ENCODE peak calls at places on chromosomes 4 and X, in eight cellular contexts. S is testis, L is adrenal gland, Z is gastrocnemius medialis, C is Peyer's patch, N is upper lobe of left lung, G is endothelial cell of umbilical vein, E is A549. X is an unnamed sample.

GRCh38 chr4:8830056-8830455 is 41.6 kb downstream of the HMX1 start:
- DNase-seq in S (peak), C (no peak), N (peak), Z (no peak), E (no peak), G (no peak), L (peak), X (peak)

GRCh38 chr4:184907216-184907615 is 81.4 kb upstream of the ACSL1 start:
- DNase-seq in C (no peak), L (no peak), N (no peak), S (no peak), Z (no peak), E (no peak), G (no peak), X (no peak)

GRCh38 chrX:14864626-14865025 is 8.2 kb downstream of the FANCB start:
- DNase-seq in C (no peak), E (no peak), N (no peak), S (no peak), G (no peak), Z (no peak), L (no peak), X (no peak)

GRCh38 chr4:25154594-25155265 is 5.5 kb downstream of the SEPSECS start:
- DNase-seq in Z (no peak), G (no peak), E (no peak), C (peak), L (no peak), N (no peak), S (no peak), X (no peak)

GRCh38 chrX:46485897-46486296 is 59.3 kb downstream of the ZNF674 start:
- DNase-seq in N (no peak), Z (no peak), L (no peak), S (no peak), C (no peak), G (no peak), E (no peak), X (no peak)

GRCh38 chr4:137531951-137532868 is at the start of gene PCDH18:
- DNase-seq in E (no peak), Z (peak), L (peak), G (peak), C (peak), N (no peak), S (peak), X (peak)

GRCh38 chrX:40462797-40463196 is 118.0 kb upstream of the ATP6AP2 start:
- DNase-seq in N (no peak), E (no peak), L (no peak), G (no peak), S (no peak), C (no peak), Z (no peak), X (no peak)

GRCh38 chr4:15303052-15303641 is 124.7 kb upstream of the C1QTNF7 start:
- DNase-seq in N (no peak), Z (no peak), G (no peak), L (no peak), C (no peak), S (no peak), E (peak), X (no peak)

GRCh38 chr4:52103314-52103713 is 52.2 kb downstream of the SPATA18 start:
- DNase-seq in L (no peak), C (no peak), Z (no peak), S (no peak), N (no peak), G (peak), E (peak), X (no peak)

GRCh38 chr4:73832651-73833237 is 3.7 kb upstream of the CXCL6 start:
- DNase-seq in C (no peak), E (no peak), N (no peak), L (no peak), Z (no peak), S (no peak), G (no peak), X (no peak)

GRCh38 chr4:67875011-67875410 is 8.8 kb downstream of the TMPRSS11D start:
- DNase-seq in L (no peak), Z (no peak), S (no peak), C (no peak), E (no peak), G (no peak), N (no peak), X (no peak)

GRCh38 chr4:57039345-57039744 is 60.6 kb downstream of the POLR2B start:
- DNase-seq in N (no peak), Z (no peak), C (no peak), E (peak), S (no peak), G (no peak), L (no peak), X (no peak)

GRCh38 chr4:112853662-112854256 is 195.7 kb upstream of the ANK2 start:
- DNase-seq in S (no peak), Z (no peak), G (no peak), N (no peak), E (no peak), L (no peak), C (no peak), X (no peak)

GRCh38 chrX:153502131-153502530 is 7.4 kb downstream of the BGN start:
- DNase-seq in C (no peak), G (no peak), E (no peak), S (no peak), N (peak), Z (no peak), L (no peak), X (no peak)

GRCh38 chrX:153499258-153499657 is 4.5 kb downstream of the BGN start:
- DNase-seq in S (no peak), E (no peak), Z (no peak), L (no peak), C (no peak), N (no peak), G (no peak), X (no peak)

GRCh38 chrX:153501530-153501929 is 6.8 kb downstream of the BGN start:
- DNase-seq in G (no peak), E (no peak), S (no peak), N (no peak), Z (no peak), C (no peak), L (no peak), X (no peak)

GRCh38 chrX:153499876-153500275 is 5.1 kb downstream of the BGN start:
- DNase-seq in N (peak), S (peak), Z (no peak), G (no peak), C (no peak), E (no peak), L (peak), X (no peak)

DNA sequence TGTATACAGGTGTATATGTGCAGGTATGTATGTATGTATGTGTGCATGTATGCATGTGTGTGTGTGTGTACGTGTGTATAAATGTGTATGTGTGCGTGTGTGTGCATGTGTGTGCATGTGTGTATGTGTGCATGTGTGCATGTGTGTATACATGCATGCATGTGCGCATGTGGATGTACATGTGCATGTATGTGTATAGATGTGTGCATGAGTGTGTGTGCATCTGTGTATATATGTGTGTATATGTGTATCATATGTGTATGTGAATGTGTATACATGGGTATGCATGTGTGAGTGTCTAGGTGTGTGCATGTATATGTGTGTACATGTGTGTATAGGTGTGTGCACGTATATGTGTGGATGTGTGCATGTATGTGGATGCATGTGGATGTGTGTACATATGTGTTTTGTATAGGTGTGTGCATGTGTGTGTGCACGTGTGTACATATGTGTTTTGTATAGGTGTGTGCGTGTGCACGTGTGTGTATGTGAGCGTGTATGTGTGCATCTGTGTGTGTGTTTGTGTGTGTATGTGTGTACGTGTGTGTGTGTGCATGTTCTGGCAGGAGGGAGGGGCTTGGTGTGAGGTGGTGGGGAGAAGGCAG is 6.0 kb downstream of the BGN start:
- DNase-seq in S (no peak), Z (no peak), E (no peak), L (no peak), G (no peak), C (no peak), N (no peak), X (no peak)
- H3K4me3 ChIP-seq in S (no peak), Z (no peak), E (no peak), L (no peak), G (no peak), C (no peak), N (no peak), X (no peak)

GRCh38 chr4:103198111-103198765 is at the start of gene CENPE:
- DNase-seq in N (peak), C (peak), S (peak), Z (peak), E (peak), G (peak), L (peak), X (peak)
- TF ChIP-seq CTCF in N (no peak), C (no peak), S (peak), Z (no peak), E (no peak), G (no peak), L (no peak), X (no peak)

DNA sequence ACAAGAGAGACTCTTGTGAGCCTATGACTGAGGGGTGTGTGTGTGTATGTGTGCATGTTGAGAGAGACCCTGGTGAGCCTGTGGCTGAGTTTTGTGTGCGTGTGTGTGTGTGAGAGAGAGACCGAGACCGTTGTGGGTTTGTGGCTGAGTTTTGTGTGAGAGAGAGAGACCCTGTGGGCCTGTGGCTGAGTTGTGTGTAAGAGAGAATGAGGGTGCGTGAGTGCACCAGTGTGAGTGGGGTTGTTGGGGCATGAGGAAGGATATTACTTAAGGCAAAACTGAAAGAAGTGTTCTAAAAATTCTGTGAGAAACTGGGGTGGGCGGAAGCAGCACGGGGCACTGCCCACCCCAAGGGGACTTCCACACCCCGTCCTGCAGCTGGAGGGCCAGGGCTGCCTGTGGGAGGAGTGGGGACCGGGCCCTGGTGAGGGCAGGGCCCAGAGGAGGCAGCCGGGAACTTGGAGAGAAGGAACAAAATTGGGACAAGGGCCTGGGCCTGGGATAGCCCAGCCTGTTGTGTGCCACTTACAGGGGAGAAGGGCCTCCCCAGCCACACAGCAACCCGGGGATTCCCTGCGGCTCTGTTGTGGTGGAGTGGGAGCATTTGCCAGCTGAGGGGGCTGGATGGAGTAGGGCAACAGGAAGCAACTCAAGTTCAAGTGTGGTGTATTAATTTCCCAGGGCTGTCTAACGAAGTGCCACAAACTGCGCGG is 22.0 kb downstream of the TMEM131L start:
- DNase-seq in C (no peak), G (peak), S (no peak), E (no peak), N (peak), Z (no peak), L (no peak), X (no peak)
- TF ChIP-seq POLR2A in C (no peak), G (no peak), S (no peak), E (no peak), N (no peak), Z (no peak), L (no peak), X (no peak)

GRCh38 chr4:164154416-164154815 is 599.5 kb upstream of the SMIM31 start:
- DNase-seq in G (no peak), C (no peak), L (no peak), Z (no peak), N (no peak), E (no peak), S (no peak), X (no peak)
- H3K4me3 ChIP-seq in G (no peak), C (no peak), L (no peak), Z (no peak), N (no peak), E (no peak), S (no peak), X (no peak)

GRCh38 chr4:36242629-36243354 is 1.5 kb downstream of the ARAP2 start:
- DNase-seq in Z (no peak), N (no peak), G (no peak), E (no peak), C (no peak), L (no peak), S (peak), X (no peak)

GRCh38 chr4:36243355-36244256 is 708 bp downstream of the ARAP2 start:
- DNase-seq in C (peak), G (no peak), S (peak), L (peak), N (no peak), E (peak), Z (no peak), X (peak)

GRCh38 chr4:36241771-36242170 is 2.5 kb downstream of the ARAP2 start:
- DNase-seq in N (no peak), C (no peak), L (no peak), G (no peak), E (no peak), Z (no peak), S (no peak), X (no peak)

GRCh38 chr4:36249605-36250004 is 5.3 kb upstream of the ARAP2 start:
- DNase-seq in L (no peak), S (no peak), C (no peak), E (no peak), Z (no peak), G (no peak), N (no peak), X (no peak)

DNA sequence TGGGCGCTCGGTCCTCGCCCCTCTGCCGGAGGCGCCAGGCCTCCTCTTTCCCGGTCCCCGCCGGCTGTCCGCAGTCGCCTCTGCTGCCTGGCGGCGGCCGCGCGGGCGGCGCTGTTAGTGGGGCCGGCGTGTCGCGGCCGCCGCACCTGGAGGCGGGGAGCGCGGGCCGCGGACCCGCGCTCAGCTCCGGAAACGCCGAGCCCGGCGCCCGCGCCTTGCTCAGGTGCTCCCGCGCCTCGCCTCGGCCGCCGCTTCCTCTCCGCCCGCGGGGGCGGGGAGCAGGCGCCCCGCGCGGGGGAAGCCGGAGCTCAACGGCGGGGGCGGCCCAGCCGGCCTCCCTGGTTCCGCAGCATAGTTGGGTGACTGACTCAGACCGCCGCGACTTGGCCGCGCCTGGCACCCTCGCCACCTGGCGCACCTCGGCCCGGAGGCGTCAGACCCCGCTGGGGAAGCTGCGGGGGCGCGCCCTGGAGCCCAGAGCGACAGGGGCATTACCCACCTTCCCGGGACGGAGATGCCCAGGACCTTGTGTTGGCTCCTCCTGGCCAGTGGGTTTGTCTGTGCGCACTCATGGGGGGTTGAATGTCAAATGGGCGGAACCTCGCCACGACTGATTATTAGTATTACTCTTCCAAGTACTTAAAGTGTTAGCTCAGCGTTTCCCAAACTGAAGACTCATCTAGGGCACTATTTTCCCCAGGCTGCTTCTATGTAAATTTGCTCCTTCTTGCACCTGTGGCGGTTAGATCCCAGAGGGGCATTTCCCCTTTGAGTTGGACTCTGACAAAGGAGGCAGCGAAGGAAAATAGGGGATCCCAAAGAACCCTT is at the start of gene ARAP2:
- DNase-seq in Z (no peak), N (peak), L (peak), S (peak), G (no peak), E (peak), C (peak), X (peak)
- TF ChIP-seq CTCF in Z (no peak), N (no peak), L (no peak), S (no peak), G (no peak), E (no peak), C (no peak), X (no peak)

GRCh38 chrX:104961926-104962325 is 258.6 kb downstream of the TEX13A start:
- DNase-seq in E (no peak), N (no peak), Z (no peak), G (no peak), C (no peak), L (no peak), S (no peak), X (no peak)
- TF ChIP-seq POLR2A in E (no peak), N (no peak), Z (no peak), G (no peak), C (no peak), L (no peak), S (no peak), X (no peak)

GRCh38 chr4:65242156-65242846 is 428.0 kb downstream of the EPHA5 start:
- DNase-seq in N (peak), L (no peak), C (no peak), E (no peak), S (no peak), G (no peak), Z (no peak), X (no peak)

GRCh38 chr4:65241257-65241997 is 428.9 kb downstream of the EPHA5 start:
- DNase-seq in C (no peak), Z (no peak), S (peak), G (no peak), N (peak), L (no peak), E (no peak), X (no peak)
- H3K4me3 ChIP-seq in C (no peak), Z (no peak), S (peak), G (no peak), N (no peak), L (no peak), E (no peak), X (no peak)